ENCODE peak calls at places on chromosomes 16 and 17, in four cellular contexts. H, V, C and Q are unnamed samples.

GRCh38 chr17:40075216-40076100 is 12.7 kb downstream of the THRA start:
- DNase-seq in H (peak), V (peak), C (no peak), Q (peak)

GRCh38 chr17:17841620-17842025 is 4.8 kb upstream of the SREBF1 start:
- DNase-seq in H (peak), V (no peak), C (no peak), Q (no peak)

GRCh38 chr16:57876210-57876609 is 73.9 kb upstream of the KIFC3 start:
- DNase-seq in H (no peak), V (no peak), C (no peak), Q (no peak)

GRCh38 chr16:19182487-19182886 is 14.4 kb downstream of the SYT17 start:
- DNase-seq in H (no peak), V (no peak), C (no peak), Q (no peak)

GRCh38 chr16:29819506-29819905 is 756 bp upstream of the MVP start:
- DNase-seq in H (no peak), V (no peak), C (no peak), Q (no peak)

GRCh38 chr17:9199474-9200196 is 178.3 kb downstream of the NTN1 start:
- DNase-seq in H (no peak), V (peak), C (no peak), Q (no peak)

GRCh38 chr17:48804936-48805411 is 12.1 kb downstream of the TTLL6 start:
- DNase-seq in H (peak), V (peak), C (no peak), Q (peak)

GRCh38 chr17:67759355-67760171 is 41.8 kb downstream of the NOL11 start:
- DNase-seq in H (no peak), V (peak), C (no peak), Q (no peak)

GRCh38 chr17:69516911-69517310 is 102.4 kb downstream of the MAP2K6 start:
- DNase-seq in H (no peak), V (no peak), C (peak), Q (no peak)

GRCh38 chr16:48613061-48613957 is 3.3 kb upstream of the N4BP1 start:
- DNase-seq in H (peak), V (no peak), C (no peak), Q (no peak)

DNA sequence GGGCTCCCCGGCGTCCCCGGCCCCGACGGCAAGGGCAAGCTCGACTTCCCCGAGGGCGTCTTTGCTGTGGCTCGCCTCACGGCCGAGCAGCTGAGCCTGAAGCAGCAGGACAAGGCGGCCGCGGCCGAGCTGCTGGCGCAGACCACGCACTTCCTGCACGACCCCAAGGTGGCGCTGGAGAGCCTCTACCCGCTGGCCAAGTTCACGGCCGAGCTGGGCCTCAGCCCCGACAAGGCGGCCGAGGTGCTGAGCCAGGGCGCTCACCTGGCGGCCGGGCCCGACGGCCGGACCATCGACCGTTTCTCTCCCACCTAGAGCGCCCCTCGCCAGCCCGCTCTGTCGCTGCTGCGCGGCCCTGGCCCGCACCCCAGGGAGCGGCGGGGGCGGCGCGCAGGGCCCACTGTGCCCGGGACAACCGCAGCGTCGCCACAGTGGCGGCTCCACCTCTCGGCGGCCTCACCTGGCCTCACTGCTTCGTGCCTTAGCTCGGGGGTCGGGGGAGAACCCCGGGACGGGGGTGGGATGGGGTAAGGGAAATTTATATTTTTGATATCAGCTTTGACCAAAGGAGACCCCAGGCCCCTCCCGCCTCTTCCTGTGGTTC is 3.7 kb downstream of the HIC1 start:
- DNase-seq in H (no peak), V (no peak), C (no peak), Q (no peak)
- H3K9ac ChIP-seq in H (no peak), V (no peak), C (peak), Q (no peak)

DNA sequence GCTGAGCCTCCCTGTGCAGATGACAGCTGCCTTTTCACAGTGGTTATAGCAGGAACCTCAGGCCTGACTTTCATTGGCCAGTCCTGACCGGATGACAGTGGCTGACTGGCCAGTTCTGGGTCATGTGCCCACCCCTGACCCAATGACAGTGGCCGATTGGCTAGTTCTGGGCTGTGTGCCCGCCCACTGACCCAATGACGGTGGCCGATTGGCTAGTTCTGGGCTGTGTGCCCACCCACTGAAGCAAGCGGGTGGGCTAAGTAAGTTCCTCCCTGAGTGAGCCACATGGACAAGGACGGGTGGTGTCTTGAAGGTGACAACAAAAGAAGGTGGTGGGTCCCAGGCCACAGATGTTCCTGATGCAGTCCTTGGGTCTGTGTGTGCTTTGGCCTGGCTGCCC is 9.5 kb downstream of the DEF8 start:
- DNase-seq in H (peak), V (peak), C (no peak), Q (no peak)
- TF ChIP-seq ZNF274 in H (no peak), V (no peak), C (no peak), Q (no peak)

DNA sequence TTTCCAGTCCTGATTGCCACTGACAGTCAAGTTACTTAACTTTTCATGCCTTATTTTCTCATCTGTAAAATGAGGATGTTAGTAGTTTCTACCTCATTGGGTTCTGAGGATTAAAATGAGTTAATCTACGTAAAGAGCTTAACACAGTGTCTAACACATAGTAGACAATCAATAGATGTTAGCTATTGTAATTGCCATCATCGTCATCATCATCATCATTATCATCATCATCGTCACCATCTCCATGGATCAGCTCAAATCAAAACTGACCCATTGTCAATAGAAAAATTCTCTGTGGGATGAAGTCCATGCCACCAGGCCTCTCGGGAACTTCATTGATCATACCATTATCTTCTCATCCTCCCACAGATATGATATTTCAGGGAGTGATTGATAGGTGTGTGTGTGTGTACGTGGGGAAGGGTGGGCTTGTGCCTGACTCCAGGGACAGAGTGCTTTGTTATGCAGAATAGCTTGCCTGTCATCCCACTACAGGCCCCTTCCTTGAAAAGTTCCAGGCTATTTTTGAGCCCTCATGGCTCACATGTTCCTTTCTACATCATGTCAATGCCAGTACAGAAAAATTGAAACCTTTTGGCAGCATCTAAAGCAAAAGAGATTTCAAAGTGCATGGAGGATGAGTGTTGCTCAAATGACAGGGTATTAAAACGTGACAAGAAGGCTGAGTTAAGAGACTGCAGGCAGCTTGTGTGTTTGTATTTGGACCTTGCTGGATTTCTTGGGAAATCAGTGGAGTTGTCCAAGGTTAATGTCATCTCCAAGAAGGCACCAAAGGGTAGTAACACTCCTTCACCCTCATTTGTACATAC is 133.9 kb downstream of the PRKCB start:
- DNase-seq in H (no peak), V (no peak), C (no peak), Q (no peak)
- H3K4me3 ChIP-seq in H (no peak), V (no peak), C (no peak), Q (no peak)

GRCh38 chr16:51409001-51409675 is 258.1 kb upstream of the SALL1 start:
- DNase-seq in H (no peak), V (no peak), C (no peak), Q (no peak)
- H3K9ac ChIP-seq in H (no peak), V (no peak), C (no peak), Q (no peak)

GRCh38 chr17:77597421-77598240 is 360.9 kb upstream of the TNRC6C start:
- DNase-seq in H (no peak), V (no peak), C (no peak), Q (no peak)

GRCh38 chr17:77593081-77593480 is 365.4 kb upstream of the TNRC6C start:
- DNase-seq in H (no peak), V (no peak), C (no peak), Q (no peak)

GRCh38 chr17:77592503-77592902 is 366.0 kb upstream of the TNRC6C start:
- DNase-seq in H (no peak), V (no peak), C (no peak), Q (no peak)

GRCh38 chr17:77596491-77597420 is 361.7 kb upstream of the TNRC6C start:
- DNase-seq in H (no peak), V (no peak), C (no peak), Q (no peak)

GRCh38 chr17:77594416-77595209 is 363.9 kb upstream of the TNRC6C start:
- DNase-seq in H (no peak), V (no peak), C (no peak), Q (no peak)
- TF ChIP-seq ZNF274 in H (no peak), V (no peak), C (no peak), Q (no peak)

GRCh38 chr17:43924558-43924957 is 17.2 kb upstream of the MPP2 start:
- DNase-seq in H (no peak), V (no peak), C (no peak), Q (no peak)
- H3K4me3 ChIP-seq in H (no peak), V (no peak), C (no peak), Q (no peak)

DNA sequence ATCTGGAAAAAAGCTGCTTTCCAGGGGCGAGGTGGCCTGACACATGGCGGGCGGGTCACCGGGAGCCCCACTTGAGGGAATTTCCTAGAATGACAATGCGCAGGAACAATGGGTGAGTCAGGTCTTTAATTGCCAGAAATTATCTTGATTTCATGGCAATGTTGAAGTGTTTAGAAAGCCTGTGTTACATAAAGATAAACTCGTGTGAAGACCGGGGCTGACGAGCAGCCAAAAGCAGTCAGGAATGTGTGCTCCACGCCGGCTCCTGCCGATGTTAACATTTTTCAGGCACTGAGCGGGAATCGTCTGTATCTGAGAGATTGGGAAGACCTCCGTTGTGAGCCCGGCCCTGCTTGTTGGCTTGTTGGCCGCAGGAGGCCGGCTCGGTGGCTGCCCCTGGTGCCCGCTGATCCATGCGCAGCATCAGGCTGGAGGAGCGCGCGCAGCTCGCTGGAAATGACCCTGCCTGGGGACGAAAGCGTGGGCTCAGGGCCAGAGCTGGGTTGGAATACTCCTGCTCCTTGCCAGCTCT is 353.1 kb downstream of the FOXL1 start:
- DNase-seq in H (no peak), V (peak), C (no peak), Q (no peak)
- H3K9ac ChIP-seq in H (no peak), V (no peak), C (no peak), Q (no peak)

GRCh38 chr16:5349661-5350060 is 252.1 kb upstream of the EEF2KMT start:
- DNase-seq in H (no peak), V (no peak), C (no peak), Q (no peak)
- TF ChIP-seq ZNF274 in H (no peak), V (no peak), C (no peak), Q (no peak)

GRCh38 chr17:72004476-72005331 is 116.1 kb upstream of the SOX9 start:
- DNase-seq in H (no peak), V (no peak), C (peak), Q (no peak)
- H3K4me3 ChIP-seq in H (no peak), V (no peak), C (peak), Q (no peak)